ENCODE peak calls at places on chromosomes 2 and 18, in eight cellular contexts. One of them, this sample, is unnamed.

GRCh38 chr2:110854355-110855081 is 122.1 kb downstream of the ACOXL start:
- DNase-seq in T-helper 17 cell: no peak
- DNase-seq in neural progenitor cell: no peak
- DNase-seq in endothelial cell: no peak
- DNase-seq in activated CD8-positive, alpha-beta memory T cell treated with anti-CD3 and anti-CD28 coated beads for 24 hours: peak; percentile 67
- DNase-seq in stimulated activated CD8-positive, alpha-beta memory T cell treated with anti-CD3 and anti-CD28 coated beads, Interleukin-4, amount 100 ng/mL, for 4 hours: no peak
- DNase-seq in T-cell: no peak
- DNase-seq in AG08396: no peak
- DNase-seq in this sample: no peak

GRCh38 chr18:27707201-27707600 is 469.7 kb downstream of the CDH2 start:
- DNase-seq in T-helper 17 cell: no peak
- DNase-seq in neural progenitor cell: no peak
- DNase-seq in endothelial cell: no peak
- DNase-seq in activated CD8-positive, alpha-beta memory T cell treated with anti-CD3 and anti-CD28 coated beads for 24 hours: no peak
- DNase-seq in stimulated activated CD8-positive, alpha-beta memory T cell treated with anti-CD3 and anti-CD28 coated beads, Interleukin-4, amount 100 ng/mL, for 4 hours: no peak
- DNase-seq in T-cell: no peak
- DNase-seq in AG08396: no peak
- DNase-seq in this sample: no peak

GRCh38 chr18:76943542-76944339 is 121.4 kb downstream of the ZNF236 start:
- DNase-seq in T-helper 17 cell: no peak
- DNase-seq in neural progenitor cell: no peak
- DNase-seq in endothelial cell: no peak
- DNase-seq in activated CD8-positive, alpha-beta memory T cell treated with anti-CD3 and anti-CD28 coated beads for 24 hours: no peak
- DNase-seq in stimulated activated CD8-positive, alpha-beta memory T cell treated with anti-CD3 and anti-CD28 coated beads, Interleukin-4, amount 100 ng/mL, for 4 hours: no peak
- DNase-seq in T-cell: no peak
- DNase-seq in AG08396: peak; percentile 39
- DNase-seq in this sample: no peak

GRCh38 chr2:111678651-111679050 is 205.3 kb downstream of the ANAPC1 start:
- DNase-seq in T-helper 17 cell: no peak
- DNase-seq in neural progenitor cell: no peak
- DNase-seq in endothelial cell: no peak
- DNase-seq in activated CD8-positive, alpha-beta memory T cell treated with anti-CD3 and anti-CD28 coated beads for 24 hours: no peak
- DNase-seq in stimulated activated CD8-positive, alpha-beta memory T cell treated with anti-CD3 and anti-CD28 coated beads, Interleukin-4, amount 100 ng/mL, for 4 hours: no peak
- DNase-seq in T-cell: no peak
- DNase-seq in AG08396: peak; percentile 51
- DNase-seq in this sample: no peak

GRCh38 chr18:65938592-65939372 is 188.0 kb downstream of the CDH7 start:
- DNase-seq in T-helper 17 cell: no peak
- DNase-seq in neural progenitor cell: peak; percentile 28
- DNase-seq in endothelial cell: peak; percentile 53
- DNase-seq in activated CD8-positive, alpha-beta memory T cell treated with anti-CD3 and anti-CD28 coated beads for 24 hours: no peak
- DNase-seq in stimulated activated CD8-positive, alpha-beta memory T cell treated with anti-CD3 and anti-CD28 coated beads, Interleukin-4, amount 100 ng/mL, for 4 hours: no peak
- DNase-seq in T-cell: no peak
- DNase-seq in AG08396: no peak
- DNase-seq in this sample: no peak

GRCh38 chr2:135951071-135951583 is 34.3 kb downstream of the DARS1 start:
- DNase-seq in T-helper 17 cell: no peak
- DNase-seq in neural progenitor cell: no peak
- DNase-seq in endothelial cell: no peak
- DNase-seq in activated CD8-positive, alpha-beta memory T cell treated with anti-CD3 and anti-CD28 coated beads for 24 hours: no peak
- DNase-seq in stimulated activated CD8-positive, alpha-beta memory T cell treated with anti-CD3 and anti-CD28 coated beads, Interleukin-4, amount 100 ng/mL, for 4 hours: no peak
- DNase-seq in T-cell: no peak
- DNase-seq in AG08396: no peak
- DNase-seq in this sample: no peak

GRCh38 chr2:235054497-235054896 is 102.7 kb downstream of the SH3BP4 start:
- DNase-seq in T-helper 17 cell: no peak
- DNase-seq in neural progenitor cell: no peak
- DNase-seq in endothelial cell: no peak
- DNase-seq in activated CD8-positive, alpha-beta memory T cell treated with anti-CD3 and anti-CD28 coated beads for 24 hours: no peak
- DNase-seq in stimulated activated CD8-positive, alpha-beta memory T cell treated with anti-CD3 and anti-CD28 coated beads, Interleukin-4, amount 100 ng/mL, for 4 hours: no peak
- DNase-seq in T-cell: no peak
- DNase-seq in AG08396: no peak
- DNase-seq in this sample: no peak

GRCh38 chr2:141923657-141924056 is 207.2 kb downstream of the LRP1B start:
- DNase-seq in T-helper 17 cell: no peak
- DNase-seq in neural progenitor cell: no peak
- DNase-seq in endothelial cell: no peak
- DNase-seq in activated CD8-positive, alpha-beta memory T cell treated with anti-CD3 and anti-CD28 coated beads for 24 hours: no peak
- DNase-seq in stimulated activated CD8-positive, alpha-beta memory T cell treated with anti-CD3 and anti-CD28 coated beads, Interleukin-4, amount 100 ng/mL, for 4 hours: no peak
- DNase-seq in T-cell: no peak
- DNase-seq in AG08396: no peak
- DNase-seq in this sample: no peak

GRCh38 chr18:80171190-80171872 is 62.3 kb downstream of the ADNP2 start:
- DNase-seq in T-helper 17 cell: no peak
- DNase-seq in neural progenitor cell: peak; percentile 65
- DNase-seq in endothelial cell: peak; percentile 71
- DNase-seq in activated CD8-positive, alpha-beta memory T cell treated with anti-CD3 and anti-CD28 coated beads for 24 hours: peak; percentile 83
- DNase-seq in stimulated activated CD8-positive, alpha-beta memory T cell treated with anti-CD3 and anti-CD28 coated beads, Interleukin-4, amount 100 ng/mL, for 4 hours: no peak
- DNase-seq in T-cell: peak; percentile 18
- DNase-seq in AG08396: peak; percentile 80
- DNase-seq in this sample: peak; percentile 14